ENCODE peak calls at places on chromosomes 13 and 19, in six cellular contexts. One of them, this sample, is unnamed.

GRCh38 chr13:37797606-37798005 is 72.0 kb downstream of the TRPC4 start:
- DNase-seq in suprapubic skin: no peak
- DNase-seq in Panc1: no peak
- DNase-seq in OCI-LY7: no peak
- DNase-seq in kidney: no peak
- DNase-seq in H1: no peak
- DNase-seq in this sample: no peak

GRCh38 chr13:26050568-26051230 is 1.1 kb downstream of the SHISA2 start:
- DNase-seq in suprapubic skin: no peak
- DNase-seq in Panc1: no peak
- DNase-seq in OCI-LY7: no peak
- DNase-seq in kidney: peak
- DNase-seq in H1: peak
- DNase-seq in this sample: no peak

GRCh38 chr19:36420961-36421748 is 2.7 kb upstream of the ZFP82 start:
- DNase-seq in suprapubic skin: no peak
- DNase-seq in Panc1: no peak
- DNase-seq in OCI-LY7: no peak
- DNase-seq in kidney: peak
- DNase-seq in H1: no peak
- DNase-seq in this sample: no peak

GRCh38 chr13:111312944-111313590 is 7.4 kb upstream of the TEX29 start:
- DNase-seq in suprapubic skin: no peak
- DNase-seq in Panc1: no peak
- DNase-seq in OCI-LY7: no peak
- DNase-seq in kidney: peak
- DNase-seq in H1: no peak
- DNase-seq in this sample: no peak

GRCh38 chr19:29675650-29676186 is 10.5 kb downstream of the PLEKHF1 start:
- DNase-seq in suprapubic skin: no peak
- DNase-seq in Panc1: no peak
- DNase-seq in OCI-LY7: no peak
- DNase-seq in kidney: peak
- DNase-seq in H1: no peak
- DNase-seq in this sample: no peak

GRCh38 chr19:14073925-14074838 is 1.6 kb downstream of the MISP3 start:
- DNase-seq in suprapubic skin: no peak
- DNase-seq in Panc1: no peak
- DNase-seq in OCI-LY7: peak
- DNase-seq in kidney: peak
- DNase-seq in H1: peak
- DNase-seq in this sample: no peak

GRCh38 chr13:79853258-79853657 is 372.3 kb downstream of the NDFIP2 start:
- DNase-seq in suprapubic skin: no peak
- DNase-seq in Panc1: no peak
- DNase-seq in OCI-LY7: no peak
- DNase-seq in kidney: no peak
- DNase-seq in H1: no peak
- DNase-seq in this sample: no peak

GRCh38 chr13:61316647-61317046 is 99.0 kb downstream of the PCDH20 start:
- DNase-seq in suprapubic skin: no peak
- DNase-seq in Panc1: no peak
- DNase-seq in OCI-LY7: no peak
- DNase-seq in kidney: no peak
- DNase-seq in H1: no peak
- DNase-seq in this sample: no peak

GRCh38 chr13:64709079-64709478 is 2521.1 kb downstream of the PCDH9 start:
- DNase-seq in suprapubic skin: no peak
- DNase-seq in Panc1: no peak
- DNase-seq in OCI-LY7: no peak
- DNase-seq in kidney: no peak
- DNase-seq in H1: no peak
- DNase-seq in this sample: no peak

GRCh38 chr13:28542804-28543203 is 47.9 kb upstream of the FLT1 start:
- DNase-seq in suprapubic skin: no peak
- DNase-seq in Panc1: no peak
- DNase-seq in OCI-LY7: no peak
- DNase-seq in kidney: no peak
- DNase-seq in H1: no peak
- DNase-seq in this sample: no peak

GRCh38 chr19:13459351-13459750 is 46.9 kb downstream of the CACNA1A start:
- DNase-seq in suprapubic skin: no peak
- DNase-seq in Panc1: no peak
- DNase-seq in OCI-LY7: no peak
- DNase-seq in kidney: no peak
- DNase-seq in H1: peak
- DNase-seq in this sample: no peak

GRCh38 chr13:79456051-79456450 is 24.9 kb upstream of the NDFIP2 start:
- DNase-seq in suprapubic skin: no peak
- DNase-seq in Panc1: no peak
- DNase-seq in OCI-LY7: no peak
- DNase-seq in kidney: no peak
- DNase-seq in H1: no peak
- DNase-seq in this sample: no peak

GRCh38 chr13:30346789-30347167 is 39.4 kb upstream of the KATNAL1 start:
- DNase-seq in suprapubic skin: no peak
- DNase-seq in Panc1: no peak
- DNase-seq in OCI-LY7: no peak
- DNase-seq in kidney: no peak
- DNase-seq in H1: no peak
- DNase-seq in this sample: no peak

GRCh38 chr19:13784731-13785452 is 10.4 kb upstream of the ZSWIM4 start:
- DNase-seq in suprapubic skin: no peak
- DNase-seq in Panc1: no peak
- DNase-seq in OCI-LY7: peak
- DNase-seq in kidney: peak
- DNase-seq in H1: peak
- DNase-seq in this sample: no peak

GRCh38 chr19:5953680-5954213 is 24.2 kb downstream of the RANBP3 start:
- DNase-seq in suprapubic skin: no peak
- DNase-seq in Panc1: no peak
- DNase-seq in OCI-LY7: no peak
- DNase-seq in kidney: peak
- DNase-seq in H1: no peak
- DNase-seq in this sample: no peak

GRCh38 chr13:93173656-93174055 is 53.0 kb upstream of the GPC6 start:
- DNase-seq in suprapubic skin: no peak
- DNase-seq in Panc1: no peak
- DNase-seq in OCI-LY7: no peak
- DNase-seq in kidney: no peak
- DNase-seq in H1: no peak
- DNase-seq in this sample: no peak

GRCh38 chr13:40251343-40252032 is 415.0 kb downstream of the FOXO1 start:
- DNase-seq in suprapubic skin: no peak
- DNase-seq in Panc1: no peak
- DNase-seq in OCI-LY7: peak
- DNase-seq in kidney: no peak
- DNase-seq in H1: no peak
- DNase-seq in this sample: no peak

GRCh38 chr13:40624338-40624737 is 42.1 kb downstream of the FOXO1 start:
- DNase-seq in suprapubic skin: peak
- DNase-seq in Panc1: no peak
- DNase-seq in OCI-LY7: no peak
- DNase-seq in kidney: no peak
- DNase-seq in H1: no peak
- DNase-seq in this sample: no peak

GRCh38 chr13:41122838-41123237 is 9.8 kb downstream of the KBTBD6 start:
- DNase-seq in suprapubic skin: no peak
- DNase-seq in Panc1: no peak
- DNase-seq in OCI-LY7: no peak
- DNase-seq in kidney: no peak
- DNase-seq in H1: no peak
- DNase-seq in this sample: no peak

GRCh38 chr19:6064016-6064702 is 46.1 kb downstream of the RFX2 start:
- DNase-seq in suprapubic skin: peak
- DNase-seq in Panc1: no peak
- DNase-seq in OCI-LY7: no peak
- DNase-seq in kidney: peak
- DNase-seq in H1: no peak
- DNase-seq in this sample: no peak

GRCh38 chr13:26946675-26947342 is 186.2 kb upstream of the GPR12 start:
- DNase-seq in suprapubic skin: no peak
- DNase-seq in Panc1: peak
- DNase-seq in OCI-LY7: peak
- DNase-seq in kidney: no peak
- DNase-seq in H1: no peak
- DNase-seq in this sample: no peak

GRCh38 chr13:90498096-90498495 is 849.4 kb upstream of the MIR17HG start:
- DNase-seq in suprapubic skin: no peak
- DNase-seq in Panc1: no peak
- DNase-seq in OCI-LY7: no peak
- DNase-seq in kidney: no peak
- DNase-seq in H1: no peak
- DNase-seq in this sample: no peak

GRCh38 chr13:90500569-90500968 is 846.9 kb upstream of the MIR17HG start:
- DNase-seq in suprapubic skin: no peak
- DNase-seq in Panc1: no peak
- DNase-seq in OCI-LY7: no peak
- DNase-seq in kidney: no peak
- DNase-seq in H1: no peak
- DNase-seq in this sample: no peak

GRCh38 chr13:90502762-90503161 is 844.7 kb upstream of the MIR17HG start:
- DNase-seq in suprapubic skin: no peak
- DNase-seq in Panc1: no peak
- DNase-seq in OCI-LY7: no peak
- DNase-seq in kidney: no peak
- DNase-seq in H1: no peak
- DNase-seq in this sample: no peak

GRCh38 chr13:90498816-90499215 is 848.7 kb upstream of the MIR17HG start:
- DNase-seq in suprapubic skin: no peak
- DNase-seq in Panc1: no peak
- DNase-seq in OCI-LY7: no peak
- DNase-seq in kidney: no peak
- DNase-seq in H1: no peak
- DNase-seq in this sample: no peak

DNA sequence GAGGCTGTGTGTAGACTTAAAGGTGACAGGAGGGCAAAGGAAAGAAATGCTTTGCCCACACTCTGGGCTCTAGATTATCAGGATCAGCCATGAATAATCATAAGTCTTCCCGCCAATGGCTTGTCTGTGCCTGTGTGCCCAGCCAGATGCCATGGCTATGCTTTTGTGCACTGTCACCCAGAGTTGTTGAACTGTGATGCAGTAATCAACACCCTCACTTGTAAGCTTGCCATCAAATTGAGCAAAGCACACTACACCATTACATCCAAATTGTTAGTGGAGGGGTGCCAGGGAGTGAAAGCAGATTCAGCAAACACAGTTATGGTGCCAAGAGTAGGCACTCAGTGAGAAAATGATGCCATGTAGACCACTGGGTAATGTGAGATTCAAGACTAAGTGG is 845.3 kb upstream of the MIR17HG start:
- DNase-seq in suprapubic skin: no peak
- DNase-seq in Panc1: no peak
- DNase-seq in OCI-LY7: no peak
- DNase-seq in kidney: no peak
- DNase-seq in H1: no peak
- DNase-seq in this sample: no peak
- TF ChIP-seq CTCF in suprapubic skin: no peak
- TF ChIP-seq CTCF in Panc1: no peak
- TF ChIP-seq CTCF in OCI-LY7: no peak
- TF ChIP-seq CTCF in kidney: no peak
- TF ChIP-seq CTCF in H1: no peak
- TF ChIP-seq CTCF in this sample: no peak

GRCh38 chr13:48749699-48750473 is 96.2 kb downstream of the CYSLTR2 start:
- DNase-seq in suprapubic skin: peak
- DNase-seq in Panc1: peak
- DNase-seq in OCI-LY7: peak
- DNase-seq in kidney: peak
- DNase-seq in H1: peak
- DNase-seq in this sample: peak

GRCh38 chr13:48749144-48749543 is 95.4 kb downstream of the CYSLTR2 start:
- DNase-seq in suprapubic skin: no peak
- DNase-seq in Panc1: no peak
- DNase-seq in OCI-LY7: no peak
- DNase-seq in kidney: no peak
- DNase-seq in H1: no peak
- DNase-seq in this sample: no peak

GRCh38 chr13:48746816-48747215 is 93.1 kb downstream of the CYSLTR2 start:
- DNase-seq in suprapubic skin: no peak
- DNase-seq in Panc1: no peak
- DNase-seq in OCI-LY7: no peak
- DNase-seq in kidney: no peak
- DNase-seq in H1: no peak
- DNase-seq in this sample: no peak

GRCh38 chr13:48748681-48749080 is 95.0 kb downstream of the CYSLTR2 start:
- DNase-seq in suprapubic skin: no peak
- DNase-seq in Panc1: no peak
- DNase-seq in OCI-LY7: no peak
- DNase-seq in kidney: no peak
- DNase-seq in H1: no peak
- DNase-seq in this sample: no peak

DNA sequence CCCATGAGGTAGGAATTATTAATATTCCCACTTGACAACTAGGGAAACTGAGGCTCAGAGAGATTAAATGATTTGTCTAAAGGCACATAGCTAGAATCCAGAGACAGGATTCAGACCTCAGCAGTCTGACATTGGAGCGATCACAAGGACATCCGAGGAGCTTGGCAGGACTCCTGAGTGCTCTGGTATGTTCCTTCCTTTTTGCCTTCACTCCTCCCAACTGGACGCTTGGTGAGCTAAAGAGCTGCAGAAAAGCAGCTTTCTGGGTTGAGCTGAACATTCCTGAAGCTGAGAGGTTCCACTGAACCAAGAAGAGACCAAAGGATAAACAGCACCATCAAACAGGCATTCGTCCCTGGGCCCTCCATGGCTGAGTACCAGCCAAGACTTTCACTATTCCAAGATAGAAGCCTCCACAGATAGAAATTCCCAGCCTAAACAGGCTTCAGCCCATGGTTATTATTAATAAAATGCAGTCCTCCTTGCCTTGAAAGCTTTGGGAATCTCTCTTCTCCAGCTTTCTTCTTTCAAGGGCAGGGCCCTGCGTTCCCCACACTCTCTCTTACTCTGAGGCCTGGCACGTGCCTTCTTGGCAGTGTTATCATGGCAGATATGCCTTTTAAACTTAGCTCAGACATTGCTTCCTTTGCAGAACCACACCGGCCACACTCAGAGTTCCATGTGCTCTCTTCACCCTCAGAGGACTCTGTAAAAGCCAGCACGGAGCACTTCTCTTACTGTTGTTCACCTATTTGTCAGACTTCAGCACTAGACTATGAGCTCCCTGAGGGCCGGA is 97.1 kb downstream of the CYSLTR2 start:
- DNase-seq in suprapubic skin: no peak
- DNase-seq in Panc1: no peak
- DNase-seq in OCI-LY7: no peak
- DNase-seq in kidney: no peak
- DNase-seq in H1: no peak
- DNase-seq in this sample: no peak
- TF ChIP-seq CTCF in suprapubic skin: no peak
- TF ChIP-seq CTCF in Panc1: no peak
- TF ChIP-seq CTCF in OCI-LY7: no peak
- TF ChIP-seq CTCF in kidney: peak
- TF ChIP-seq CTCF in H1: no peak
- TF ChIP-seq CTCF in this sample: peak

GRCh38 chr19:2365201-2365970 is 5.3 kb downstream of the TMPRSS9 start:
- DNase-seq in suprapubic skin: no peak
- DNase-seq in Panc1: no peak
- DNase-seq in OCI-LY7: no peak
- DNase-seq in kidney: no peak
- DNase-seq in H1: no peak
- DNase-seq in this sample: no peak
- TF ChIP-seq CTCF in suprapubic skin: no peak
- TF ChIP-seq CTCF in Panc1: no peak
- TF ChIP-seq CTCF in OCI-LY7: no peak
- TF ChIP-seq CTCF in kidney: no peak
- TF ChIP-seq CTCF in H1: no peak
- TF ChIP-seq CTCF in this sample: no peak

GRCh38 chr19:45402469-45403070 is 2.3 kb downstream of the PPP1R13L start:
- DNase-seq in suprapubic skin: peak
- DNase-seq in Panc1: no peak
- DNase-seq in OCI-LY7: no peak
- DNase-seq in kidney: no peak
- DNase-seq in H1: peak
- DNase-seq in this sample: no peak
- TF ChIP-seq CTCF in suprapubic skin: no peak
- TF ChIP-seq CTCF in Panc1: peak
- TF ChIP-seq CTCF in OCI-LY7: peak
- TF ChIP-seq CTCF in kidney: peak
- TF ChIP-seq CTCF in H1: peak
- TF ChIP-seq CTCF in this sample: peak